ENCODE peak calls at places on chromosomes 7 and 10, in five cellular contexts. P is GM23248, F is HCT116, T is PC-3, G is MM.1S. I is an unnamed sample.

GRCh38 chr7:28960071-28960840 is 2.1 kb upstream of the TRIL start:
- DNase-seq in G (no peak), F (no peak), P (peak; percentile 13), T (peak; percentile 42), I (no peak)

GRCh38 chr7:55192718-55193117 is 172.4 kb upstream of the LANCL2 start:
- DNase-seq in P (peak; percentile 76), T (peak; percentile 67), G (no peak), F (no peak), I (peak; percentile 74)

GRCh38 chr10:60488111-60488669 is 98.5 kb upstream of the ANK3 start:
- DNase-seq in F (no peak), P (no peak), T (no peak), G (no peak), I (no peak)

GRCh38 chr7:2665359-2665791 is 22.6 kb upstream of the AMZ1 start:
- DNase-seq in G (no peak), P (no peak), T (no peak), F (no peak), I (no peak)

GRCh38 chr10:116278832-116279231 is 5.8 kb upstream of the GFRA1 start:
- DNase-seq in T (no peak), G (no peak), P (peak; percentile 71), F (no peak), I (no peak)

GRCh38 chr7:77940647-77941046 is 142.1 kb downstream of the PHTF2 start:
- DNase-seq in G (peak; percentile 24), P (peak; percentile 71), F (peak; percentile 6), T (peak; percentile 45), I (peak; percentile 67)

GRCh38 chr10:62811159-62811875 is 4.8 kb downstream of the EGR2 start:
- DNase-seq in G (no peak), T (no peak), P (no peak), F (no peak), I (no peak)

GRCh38 chr10:104209575-104210198 is 22.5 kb downstream of the CFAP43 start:
- DNase-seq in P (peak; percentile 70), F (peak; percentile 41), G (peak; percentile 41), T (peak; percentile 55), I (peak; percentile 67)

GRCh38 chr7:41451826-41452225 is 251.1 kb downstream of the INHBA start:
- DNase-seq in P (peak; percentile 36), T (peak; percentile 50), G (no peak), F (no peak), I (no peak)

DNA sequence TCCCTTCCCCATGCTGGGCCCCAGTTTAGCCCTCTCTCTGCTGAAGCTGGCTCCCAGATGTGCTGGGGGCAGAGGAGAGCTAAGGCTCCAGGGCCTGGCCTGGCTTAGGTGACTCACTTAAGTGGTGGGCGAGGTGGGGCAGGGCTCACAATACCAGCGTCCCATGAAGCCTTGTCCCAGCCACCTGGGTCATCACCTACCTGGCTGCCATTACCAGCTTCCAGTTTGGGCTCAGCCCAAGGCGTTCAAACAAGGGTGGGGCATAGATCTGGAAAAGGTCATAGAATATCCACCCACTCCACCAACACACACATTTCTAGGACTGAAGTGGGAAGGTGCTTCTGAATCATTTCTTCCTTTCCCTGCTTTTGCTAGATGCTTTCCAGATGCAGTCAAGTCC is 8.3 kb downstream of the KAZALD1 start:
- DNase-seq in G (no peak), T (peak; percentile 17), F (no peak), P (peak; percentile 57), I (no peak)
- TF ChIP-seq EZH2phosphoT487 in G (no peak), T (no peak), F (no peak), P (no peak), I (no peak)

DNA sequence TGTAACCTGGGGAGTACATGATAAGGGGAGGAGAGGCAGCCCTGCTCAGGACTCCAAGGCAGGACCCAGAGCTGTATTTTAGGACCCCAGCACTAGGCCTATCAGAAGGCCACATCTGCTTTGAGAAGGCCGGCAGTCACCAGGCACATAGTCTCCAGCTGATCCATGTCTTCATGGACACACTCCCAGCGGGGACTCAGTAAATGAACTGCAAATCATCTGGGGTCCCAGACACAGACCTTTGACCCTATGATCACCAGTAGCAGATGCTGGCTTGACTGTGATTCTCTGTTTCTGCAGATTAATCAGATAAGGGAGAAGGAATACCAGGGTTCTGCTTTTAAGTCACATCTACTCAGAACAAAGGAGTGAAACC is 341.4 kb upstream of the PODXL start:
- DNase-seq in P (no peak), T (no peak), F (no peak), G (no peak), I (no peak)
- H3K9me2 ChIP-seq in P (no peaks in the 10 kb centered on the region), T (no peaks in the 10 kb centered on the region), F (no peaks in the 10 kb centered on the region), G (no peaks in the 10 kb centered on the region), I (no peaks in the 10 kb centered on the region)

GRCh38 chr10:34815174-34816066 is at the start of gene PARD3:
- DNase-seq in F (no peak), G (peak; percentile 83), P (peak; percentile 74), T (peak; percentile 91), I (peak; percentile 95)
- H3K9ac ChIP-seq in F (peak within 1 kb of the TSS; percentile 81), G (peak within 1 kb of the TSS; percentile 72), P (peak within 1 kb of the TSS; percentile 80), T (peak within 1 kb of the TSS; percentile 85), I (peak within 1 kb of the TSS; percentile 85)

GRCh38 chr10:126501828-126502227 is 113.6 kb upstream of the ADAM12 start:
- DNase-seq in F (no peak), P (no peak), G (no peak), T (no peak), I (no peak)

GRCh38 chr10:126504761-126505112 is 116.5 kb upstream of the ADAM12 start:
- DNase-seq in F (no peak), G (no peak), P (peak; percentile 14), T (peak; percentile 28), I (no peak)

GRCh38 chr10:126502481-126502880 is 114.2 kb upstream of the ADAM12 start:
- DNase-seq in G (no peak), T (no peak), P (peak; percentile 52), F (no peak), I (no peak)

GRCh38 chr10:126500866-126501265 is 112.6 kb upstream of the ADAM12 start:
- DNase-seq in T (no peak), F (no peak), P (peak; percentile 61), G (peak; percentile 9), I (no peak)

GRCh38 chr10:126504051-126504760 is 115.9 kb upstream of the ADAM12 start:
- DNase-seq in F (peak; percentile 68), T (peak; percentile 84), P (peak; percentile 77), G (peak; percentile 7), I (peak; percentile 83)
- TF ChIP-seq EZH2phosphoT487 in F (no peak), T (no peak), P (no peak), G (no peak), I (no peak)

GRCh38 chr10:52019078-52019644 is 294.9 kb upstream of the DKK1 start:
- DNase-seq in P (no peak), G (no peak), F (no peak), T (no peak), I (no peak)

GRCh38 chr10:52019656-52020055 is 294.4 kb upstream of the DKK1 start:
- DNase-seq in P (no peak), G (no peak), F (no peak), T (no peak), I (no peak)

GRCh38 chr10:52020702-52021101 is 293.4 kb upstream of the DKK1 start:
- DNase-seq in F (no peak), G (no peak), T (no peak), P (no peak), I (no peak)
- H3K9me2 ChIP-seq in F (no peaks in the 10 kb centered on the region), G (no peaks in the 10 kb centered on the region), T (no peaks in the 10 kb centered on the region), P (no peaks in the 10 kb centered on the region), I (no peaks in the 10 kb centered on the region)

DNA sequence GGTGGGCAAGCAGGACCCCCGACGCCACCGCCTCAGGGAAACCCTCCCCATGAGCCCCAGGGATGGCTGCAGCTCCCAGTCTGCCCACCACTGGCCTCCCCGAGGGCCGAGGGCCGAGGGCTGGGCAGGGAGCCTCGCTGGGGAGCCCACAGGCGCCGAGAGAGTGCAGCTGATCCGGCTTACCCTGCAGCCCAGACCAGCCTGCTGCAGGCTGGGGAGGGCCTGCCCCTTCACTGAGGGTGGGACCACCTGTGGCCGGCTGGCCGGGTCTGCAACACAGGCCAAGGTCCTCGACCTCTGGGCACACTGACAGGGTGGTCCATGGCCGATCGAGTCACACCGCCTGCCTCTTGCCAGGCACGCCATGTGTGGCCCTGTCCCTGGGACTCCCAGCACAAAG is 27.3 kb upstream of the ADGRA1 start:
- DNase-seq in P (no peak), F (no peak), T (no peak), G (no peak), I (no peak)
- H3K9ac ChIP-seq in P (no peak overlapping the region), F (no peak overlapping the region), T (no peak overlapping the region), G (no peak overlapping the region), I (no peak overlapping the region)

GRCh38 chr7:115052706-115053105 is 130.8 kb downstream of the MDFIC start:
- DNase-seq in T (no peak), G (no peak), P (no peak), F (no peak), I (no peak)
- TF ChIP-seq EZH2phosphoT487 in T (no peak), G (no peak), P (no peak), F (no peak), I (no peak)

GRCh38 chr7:159086301-159086925 is 58.3 kb downstream of the VIPR2 start:
- DNase-seq in P (no peak), F (no peak), T (no peak), G (no peak), I (no peak)

GRCh38 chr7:159084069-159084801 is 60.4 kb downstream of the VIPR2 start:
- DNase-seq in G (no peak), P (no peak), F (no peak), T (no peak), I (no peak)

GRCh38 chr7:159083001-159083697 is 61.5 kb downstream of the VIPR2 start:
- DNase-seq in P (no peak), G (no peak), F (no peak), T (no peak), I (no peak)

GRCh38 chr7:159088016-159088865 is 56.4 kb downstream of the VIPR2 start:
- DNase-seq in T (no peak), G (no peak), F (no peak), P (no peak), I (no peak)

DNA sequence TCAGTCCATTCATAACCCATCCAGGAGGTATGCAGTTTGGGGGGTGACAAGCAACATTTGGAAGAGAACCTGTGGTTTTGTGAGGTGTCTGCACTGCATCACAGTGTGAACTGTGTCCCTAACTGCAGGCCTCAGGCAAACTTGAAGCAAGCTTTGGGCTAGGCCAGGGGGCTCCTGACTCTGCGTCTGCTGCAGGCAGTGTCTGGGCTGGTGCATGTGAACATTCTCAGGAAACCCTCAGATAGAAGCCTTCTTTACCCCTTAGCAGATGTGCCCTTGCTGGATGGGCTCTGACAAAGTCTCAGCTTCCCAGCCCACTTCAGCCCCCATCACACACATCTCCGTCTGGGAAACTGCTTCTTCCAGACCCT is 61.0 kb downstream of the VIPR2 start:
- DNase-seq in F (no peak), G (no peak), T (no peak), P (no peak), I (no peak)
- H3K9me2 ChIP-seq in F (no peaks in the 10 kb centered on the region), G (no peaks in the 10 kb centered on the region), T (no peaks in the 10 kb centered on the region), P (no peaks in the 10 kb centered on the region), I (no peaks in the 10 kb centered on the region)

GRCh38 chr10:123356101-123356500 is 201.9 kb downstream of the BUB3 start:
- DNase-seq in P (no peak), T (no peak), F (no peak), G (no peak), I (no peak)
- H3K9ac ChIP-seq in P (no peak overlapping the region), T (no peak overlapping the region), F (no peak overlapping the region), G (no peak overlapping the region), I (no peak overlapping the region)

GRCh38 chr7:38660427-38661099 is 29.4 kb upstream of the AMPH start:
- DNase-seq in T (peak; percentile 53), F (peak; percentile 27), P (peak; percentile 81), G (peak; percentile 54), I (peak; percentile 61)
- TF ChIP-seq EZH2phosphoT487 in T (no peak), F (no peak), P (no peak), G (no peak), I (no peak)